ENCODE peak calls at places on chromosomes 3 and 15, in six cellular contexts. R, L, P, E, S and F are unnamed samples.

GRCh38 chr3:133886031-133886722 is 9.5 kb downstream of the RAB6B start:
- DNase-seq in R (peak), S (no peak), P (no peak), E (no peak), L (no peak), F (no peak)

GRCh38 chr3:15892828-15893227 is 95.0 kb upstream of the ANKRD28 start:
- DNase-seq in E (no peak), S (no peak), R (peak), P (no peak), L (peak), F (no peak)

GRCh38 chr3:150177673-150178378 is 207.1 kb upstream of the PFN2 start:
- DNase-seq in P (peak), E (no peak), S (peak), R (peak), L (peak), F (no peak)

GRCh38 chr3:187041362-187042061 is 97.8 kb downstream of the RPL39L start:
- DNase-seq in S (no peak), P (peak), L (no peak), E (no peak), R (no peak), F (no peak)

GRCh38 chr15:78006567-78007205 is 70.8 kb downstream of the TBC1D2B start:
- DNase-seq in E (no peak), S (no peak), R (no peak), P (no peak), L (no peak), F (no peak)

GRCh38 chr3:53794597-53794996 is 51.6 kb downstream of the CHDH start:
- DNase-seq in P (no peak), L (no peak), E (no peak), R (peak), S (no peak), F (no peak)

GRCh38 chr3:50160561-50160983 is 5.4 kb downstream of the SEMA3F start:
- DNase-seq in R (no peak), S (no peak), E (no peak), L (no peak), P (no peak), F (no peak)

GRCh38 chr15:48544816-48545215 is 100.7 kb downstream of the FBN1 start:
- DNase-seq in S (no peak), L (no peak), E (no peak), R (no peak), P (no peak), F (no peak)

GRCh38 chr15:38389924-38390542 is 63.9 kb upstream of the FAM98B start:
- DNase-seq in E (peak), P (peak), S (peak), R (peak), L (no peak), F (no peak)

GRCh38 chr3:167520656-167521360 is 47.0 kb upstream of the SERPINI2 start:
- DNase-seq in S (no peak), P (no peak), R (no peak), E (no peak), L (no peak), F (peak)

GRCh38 chr3:64685800-64686445 is 1.9 kb downstream of the ADAMTS9 start:
- DNase-seq in L (peak), R (peak), E (no peak), S (peak), P (peak), F (no peak)

GRCh38 chr3:184354121-184354728 is 7.2 kb downstream of the CLCN2 start:
- DNase-seq in E (peak), S (no peak), R (peak), P (peak), L (no peak), F (no peak)

GRCh38 chr3:189340680-189341460 is 169.1 kb downstream of the TPRG1 start:
- DNase-seq in R (no peak), L (no peak), P (no peak), E (no peak), S (no peak), F (no peak)

GRCh38 chr3:83928391-83928790 is 1030.4 kb upstream of the CADM2 start:
- DNase-seq in L (no peak), R (no peak), S (no peak), P (peak), E (no peak), F (peak)

GRCh38 chr15:59656935-59657634 is at the start of gene GTF2A2:
- DNase-seq in S (peak), L (peak), R (peak), P (peak), E (peak), F (peak)

GRCh38 chr15:70586241-70586640 is 177.1 kb downstream of the UACA start:
- DNase-seq in E (no peak), S (no peak), L (no peak), R (no peak), P (no peak), F (no peak)

GRCh38 chr3:177905895-177906511 is 630.2 kb upstream of the KCNMB2 start:
- DNase-seq in R (peak), E (no peak), L (peak), S (peak), P (peak), F (no peak)

GRCh38 chr15:78508272-78508671 is 895 bp downstream of the HYKK start:
- DNase-seq in L (no peak), S (no peak), R (no peak), P (no peak), E (no peak), F (no peak)

GRCh38 chr3:120459196-120459595 is 8.4 kb upstream of the FSTL1 start:
- DNase-seq in L (no peak), P (no peak), R (no peak), E (no peak), S (no peak), F (no peak)

GRCh38 chr3:43194490-43195115 is 88.7 kb upstream of the POMGNT2 start:
- DNase-seq in L (no peak), R (peak), S (no peak), E (no peak), P (no peak), F (no peak)

GRCh38 chr3:130692455-130692854 is 54.2 kb downstream of the PIK3R4 start:
- DNase-seq in P (no peak), S (no peak), E (no peak), L (no peak), R (no peak), F (no peak)

GRCh38 chr3:9247361-9248231 is 1.9 kb downstream of the SRGAP3 start:
- DNase-seq in L (no peak), P (no peak), E (no peak), R (no peak), S (no peak), F (no peak)

GRCh38 chr15:60829416-60829815 is 350.5 kb upstream of the ICE2 start:
- DNase-seq in R (peak), L (no peak), P (no peak), E (no peak), S (no peak), F (no peak)

GRCh38 chr15:101017041-101017754 is 98.0 kb downstream of the LRRK1 start:
- DNase-seq in P (peak), R (no peak), S (no peak), L (no peak), E (no peak), F (no peak)

GRCh38 chr15:51183076-51183475 is 88.4 kb upstream of the TNFAIP8L3 start:
- DNase-seq in L (no peak), S (no peak), R (no peak), E (no peak), P (no peak), F (no peak)

GRCh38 chr3:182626484-182627467 is 166.5 kb upstream of the ATP11B start:
- DNase-seq in R (no peak), E (no peak), L (no peak), S (no peak), P (peak), F (no peak)

GRCh38 chr3:100891033-100891432 is 102.2 kb downstream of the ABI3BP start:
- DNase-seq in S (no peak), P (peak), L (no peak), R (no peak), E (no peak), F (no peak)

GRCh38 chr3:43270078-43270477 is 16.3 kb upstream of the SNRK start:
- DNase-seq in P (no peak), S (no peak), E (no peak), L (no peak), R (no peak), F (no peak)

GRCh38 chr3:47162695-47163022 is 1.3 kb downstream of the SETD2 start:
- DNase-seq in S (no peak), R (no peak), P (peak), L (no peak), E (no peak), F (no peak)

GRCh38 chr3:179898024-179898423 is 138.7 kb downstream of the PEX5L start:
- DNase-seq in S (peak), R (no peak), L (peak), P (peak), E (no peak), F (no peak)

GRCh38 chr3:117842086-117842485 is 1132.5 kb downstream of the TUSC7 start:
- DNase-seq in E (no peak), L (no peak), R (no peak), S (no peak), P (no peak), F (no peak)